ENCODE peak calls at places on chromosomes 2 and 18, in four cellular contexts. V is HCT116, U is H1, J is suprapubic skin. C is an unnamed sample.

GRCh38 chr2:58635801-58636375 is 394.8 kb upstream of the FANCL start:
- DNase-seq in U (no peak), J (no peak), V (no peak), C (no peak)

GRCh38 chr2:167212054-167212648 is 323.9 kb downstream of the XIRP2 start:
- DNase-seq in V (peak; percentile 10), U (no peak), J (no peak), C (peak; percentile 36)

GRCh38 chr2:143263045-143263625 is 133.9 kb downstream of the ARHGAP15 start:
- DNase-seq in J (no peak), U (no peak), V (no peak), C (no peak)

GRCh38 chr2:146669735-146670134 is 1175.1 kb upstream of the ACVR2A start:
- DNase-seq in V (no peak), U (no peak), J (no peak), C (no peak)

GRCh38 chr18:57864615-57865121 is 61.6 kb upstream of the ATP8B1 start:
- DNase-seq in V (no peak), J (no peak), U (no peak), C (no peak)

GRCh38 chr2:96241901-96242611 is 23.7 kb downstream of the TMEM127 start:
- DNase-seq in U (no peak), J (no peak), V (no peak), C (no peak)

GRCh38 chr2:174120346-174120745 is 128.0 kb downstream of the OLA1 start:
- DNase-seq in U (no peak), J (no peak), V (peak; percentile 82), C (peak; percentile 7)

GRCh38 chr2:1518891-1519530 is 105.7 kb downstream of the TPO start:
- DNase-seq in J (no peak), V (no peak), U (no peak), C (no peak)

GRCh38 chr2:166464187-166464586 is 29.9 kb downstream of the SCN7A start:
- DNase-seq in V (no peak), U (no peak), J (no peak), C (no peak)

GRCh38 chr2:1731512-1731962 is 12.8 kb downstream of the PXDN start:
- DNase-seq in V (no peak), U (no peak), J (peak; percentile 65), C (no peak)

DNA sequence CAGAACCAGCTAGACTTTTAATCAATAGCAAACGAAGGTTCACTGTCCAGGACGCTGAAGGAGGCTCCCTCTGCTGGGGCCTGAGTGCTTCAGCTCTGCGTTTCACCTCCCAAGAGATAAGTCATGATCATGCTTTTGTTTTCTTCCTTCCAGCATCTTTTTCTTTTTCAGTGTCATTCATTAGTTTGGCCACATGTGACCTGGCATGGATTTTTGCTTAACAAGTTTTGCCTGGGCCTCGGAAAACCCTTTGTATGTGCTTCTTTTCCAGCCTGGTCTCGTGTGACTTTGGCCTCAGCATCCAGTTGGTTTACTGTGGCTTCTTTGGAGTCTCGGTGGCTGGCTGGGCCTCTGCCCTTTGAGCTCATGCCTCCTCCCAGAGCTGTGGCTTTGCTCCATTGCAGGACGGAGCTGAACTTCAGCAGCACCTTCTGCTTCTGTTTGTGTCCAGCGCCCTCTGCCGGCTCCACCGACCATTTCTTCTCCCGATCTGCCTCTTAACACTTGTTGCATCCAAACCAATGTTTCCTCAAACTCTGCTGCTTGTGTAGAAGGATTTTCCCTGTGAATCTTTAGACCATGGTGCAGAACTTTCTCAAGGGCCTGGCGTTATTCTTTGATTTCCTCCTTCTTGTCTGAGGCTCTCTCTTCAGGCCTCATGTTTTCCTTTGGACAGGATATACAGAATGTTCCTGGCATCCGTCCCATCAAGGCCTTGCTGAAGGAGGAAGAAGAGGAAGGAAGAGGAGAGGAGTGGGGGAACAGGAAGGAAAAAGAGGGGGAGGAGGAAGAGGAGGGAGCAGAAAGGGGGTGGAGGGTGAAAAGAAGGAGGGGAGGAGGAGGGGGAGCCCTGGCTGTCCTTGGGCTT is 23.6 kb upstream of the HES6 start:
- DNase-seq in J (peak; percentile 95), V (peak; percentile 73), U (peak; percentile 84), C (no peak)
- TF ChIP-seq POLR2AphosphoS5 in J (peak; percentile 25), V (no peak), U (no peak), C (no peak)

DNA sequence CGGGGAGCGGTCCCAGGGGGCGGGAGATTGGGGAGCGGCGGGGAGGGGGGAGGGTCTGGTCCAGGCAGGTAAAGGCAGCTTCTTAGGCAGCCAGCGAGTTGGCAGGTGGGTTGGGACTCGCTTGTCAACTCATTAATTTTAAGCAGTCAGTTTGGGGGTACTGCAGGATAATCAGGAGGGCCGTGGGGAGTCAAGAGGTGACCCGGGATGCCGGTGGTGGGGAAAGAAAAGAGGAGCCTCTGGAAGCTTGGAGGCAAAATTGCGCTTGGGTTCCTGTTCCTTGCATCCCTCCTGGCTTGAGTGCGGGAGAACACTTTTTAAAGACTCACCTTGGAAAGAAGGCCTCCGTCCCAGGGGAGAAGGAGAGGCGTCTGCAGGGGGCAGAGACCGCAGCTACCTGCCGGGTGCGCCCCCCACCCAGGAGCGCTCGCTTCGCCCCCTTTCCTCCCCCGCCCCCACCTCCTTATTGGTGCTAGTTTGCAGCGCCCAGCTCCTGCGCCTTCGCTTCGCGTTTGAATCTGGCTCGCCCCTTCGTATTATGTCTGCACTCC is at the start of gene KCNJ3:
- DNase-seq in U (no peak), V (no peak), J (no peak), C (no peak)
- TF ChIP-seq CTCF in U (no peak), V (no peak), J (no peak), C (no peak)

DNA sequence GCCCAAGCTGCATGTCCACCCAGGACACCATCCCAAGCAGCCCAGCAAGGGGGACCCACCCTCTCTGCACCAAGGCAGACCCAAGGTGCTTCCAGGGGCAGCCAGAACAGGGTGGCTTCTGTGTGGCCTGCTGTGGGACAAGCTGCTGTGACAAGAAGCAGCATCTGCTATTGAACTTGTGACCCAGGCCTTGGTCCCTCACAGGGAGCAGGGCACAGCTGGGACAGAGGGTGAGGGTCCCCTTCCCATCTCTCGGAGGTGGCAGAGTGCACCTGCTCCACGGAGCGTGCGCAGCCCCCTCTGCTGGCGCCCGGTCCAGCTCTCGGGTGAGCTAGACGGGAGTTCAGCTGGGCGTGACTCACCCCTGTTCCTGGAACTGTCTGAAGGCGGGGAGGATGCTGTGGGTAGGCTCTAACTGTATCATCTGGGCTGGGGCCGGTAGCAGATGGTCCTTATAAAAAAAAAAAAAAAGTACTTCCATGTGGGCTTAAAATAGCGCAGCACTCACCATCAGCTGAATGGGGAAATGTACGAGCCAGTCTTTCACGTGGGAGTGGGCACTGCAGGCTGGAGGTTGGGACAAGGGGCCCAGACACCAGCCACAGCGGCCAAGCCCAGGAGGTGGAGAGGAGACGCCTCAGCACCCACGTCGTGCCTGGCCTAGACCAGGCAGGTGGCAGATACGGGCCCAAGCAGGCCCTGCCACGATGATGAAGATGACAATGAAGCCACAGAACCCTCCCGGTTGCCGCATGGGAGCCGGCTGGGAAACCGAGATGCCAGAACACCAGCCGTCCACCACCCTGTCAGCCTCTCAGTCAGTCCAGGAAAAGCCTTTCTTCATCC is 136.8 kb upstream of the ID2 start:
- DNase-seq in J (peak; percentile 85), U (no peak), V (peak; percentile 6), C (no peak)
- TF ChIP-seq POLR2AphosphoS5 in J (no peak), U (no peak), V (no peak), C (no peak)

GRCh38 chr2:75643980-75644379 is 2.6 kb upstream of the MRPL19 start:
- DNase-seq in J (no peak), V (no peak), U (no peak), C (no peak)

GRCh38 chr2:75645643-75646042 is 940 bp upstream of the MRPL19 start:
- DNase-seq in V (no peak), U (no peak), J (no peak), C (no peak)

GRCh38 chr2:75646583-75647425 is at the start of gene MRPL19:
- DNase-seq in V (peak; percentile 87), J (peak; percentile 88), U (peak; percentile 44), C (peak; percentile 59)

GRCh38 chr2:75646090-75646582 is 447 bp upstream of the MRPL19 start:
- DNase-seq in U (no peak), J (no peak), V (no peak), C (no peak)

DNA sequence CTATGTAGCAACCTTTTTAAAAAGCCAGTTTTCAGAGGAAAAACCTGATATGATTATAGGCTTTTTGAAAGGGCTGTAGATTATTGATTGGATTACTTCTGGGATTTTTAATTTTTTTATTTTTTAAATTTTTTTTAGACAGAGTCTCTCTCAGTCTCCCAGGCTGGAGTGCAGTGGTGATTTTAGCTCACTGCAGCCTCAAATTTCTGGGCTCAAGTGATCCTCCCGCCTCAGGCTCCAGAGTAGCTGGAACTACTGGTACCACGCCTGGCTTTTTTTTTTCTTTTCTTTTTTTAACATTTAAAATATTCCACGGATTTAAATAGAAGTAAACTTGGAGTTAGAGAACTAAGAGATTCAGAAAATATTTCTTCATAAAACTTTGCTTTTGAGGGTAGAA is 1.2 kb downstream of the MRPL19 start:
- DNase-seq in U (no peak), J (no peak), V (no peak), C (no peak)
- TF ChIP-seq CTCF in U (no peak), J (no peak), V (no peak), C (no peak)

DNA sequence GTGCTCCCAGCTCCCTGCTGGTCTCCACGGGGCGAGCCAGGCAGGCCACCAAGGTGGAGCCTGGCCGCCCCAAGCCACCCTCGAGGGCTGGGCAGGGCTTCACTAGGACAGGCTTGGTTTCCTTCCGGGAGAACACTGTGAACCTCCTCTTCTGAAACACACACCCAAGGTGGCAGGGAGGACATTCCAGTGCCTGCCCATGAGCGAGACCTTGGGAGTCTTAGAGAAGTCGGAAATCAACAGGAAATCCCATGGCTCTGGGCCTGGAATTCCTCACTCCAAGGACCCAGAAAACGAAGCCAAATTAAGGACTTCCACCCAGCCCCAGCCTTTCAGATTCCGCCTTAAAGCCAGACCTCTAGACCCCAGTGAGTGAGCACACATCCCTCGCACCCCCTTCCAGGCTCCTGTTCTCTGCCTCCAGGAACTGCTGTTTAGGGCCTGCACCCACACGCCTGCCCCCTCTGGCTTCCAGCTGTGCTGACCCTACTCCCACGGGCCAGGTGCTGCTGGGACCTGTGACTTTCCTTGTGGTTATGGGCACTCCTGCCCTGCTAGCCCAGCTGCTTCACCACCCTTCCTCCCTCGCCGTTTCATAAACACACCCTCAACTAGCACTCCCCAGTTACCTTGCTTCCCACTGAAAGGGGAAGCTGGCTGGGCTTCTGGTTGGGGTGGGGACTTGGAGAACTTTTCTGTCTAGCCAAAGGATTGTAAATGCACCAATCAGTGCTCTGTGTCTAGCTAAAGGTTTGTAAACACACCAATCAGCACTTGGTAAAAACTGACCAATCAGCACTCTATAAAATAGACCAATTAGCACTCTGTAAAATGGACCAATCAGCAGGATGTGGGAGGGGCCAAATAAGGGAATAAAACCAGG is 13.7 kb downstream of the GPR17 start:
- DNase-seq in J (peak; percentile 59), U (no peak), V (no peak), C (no peak)
- TF ChIP-seq POLR2AphosphoS5 in J (no peak), U (no peak), V (no peak), C (no peak)

C was measured in Panc1.